ENCODE peak calls at places on chromosomes 3 and 15, in nine cellular contexts. H, Q, A, N, I, K, U, Z and F are unnamed samples. For H3K36me3, the result is how much of the 10 kb centered on the place peaks cover.

GRCh38 chr3:10377148-10377725 is 56.3 kb upstream of the SEC13 start:
- DNase-seq in H (no peak), Q (no peak), A (no peak), N (no peak), I (no peak), K (no peak), U (no peak), Z (no peak), F (no peak)

GRCh38 chr3:37997791-37998370 is 7.3 kb downstream of the VILL start:
- DNase-seq in H (no peak), Q (no peak), A (no peak), N (no peak), I (no peak), K (no peak), U (no peak), Z (no peak), F (peak)

GRCh38 chr3:155535098-155535497 is 209.8 kb downstream of the PLCH1 start:
- DNase-seq in H (no peak), Q (no peak), A (no peak), N (no peak), I (no peak), K (no peak), U (no peak), Z (no peak), F (no peak)

GRCh38 chr3:148884261-148884660 is 19.2 kb downstream of the CPA3 start:
- DNase-seq in H (no peak), Q (no peak), A (peak), N (no peak), I (no peak), K (no peak), U (peak), Z (peak), F (no peak)

GRCh38 chr15:101020945-101021344 is 101.8 kb downstream of the LRRK1 start:
- DNase-seq in H (no peak), Q (no peak), A (no peak), N (no peak), I (no peak), K (no peak), U (no peak), Z (no peak), F (no peak)

GRCh38 chr3:171465768-171466167 is 5.6 kb upstream of the TNIK start:
- DNase-seq in H (no peak), Q (no peak), A (no peak), N (no peak), I (no peak), K (no peak), U (no peak), Z (no peak), F (no peak)

GRCh38 chr3:185473290-185473815 is 25.5 kb downstream of the TMEM41A start:
- DNase-seq in H (no peak), Q (no peak), A (no peak), N (no peak), I (peak), K (no peak), U (peak), Z (no peak), F (no peak)

GRCh38 chr3:127688416-127689265 is 15.9 kb downstream of the ABTB1 start:
- DNase-seq in H (no peak), Q (no peak), A (peak), N (no peak), I (peak), K (peak), U (peak), Z (no peak), F (peak)

GRCh38 chr15:63461230-63461629 is 43.2 kb upstream of the USP3 start:
- DNase-seq in H (no peak), Q (no peak), A (no peak), N (no peak), I (no peak), K (no peak), U (no peak), Z (no peak), F (no peak)

GRCh38 chr15:42385206-42385979 is 26.1 kb downstream of the CAPN3 start:
- DNase-seq in H (peak), Q (peak), A (peak), N (peak), I (peak), K (peak), U (peak), Z (peak), F (no peak)

GRCh38 chr15:35379972-35380371 is 166.0 kb downstream of the DPH6 start:
- DNase-seq in H (no peak), Q (no peak), A (no peak), N (no peak), I (no peak), K (peak), U (no peak), Z (no peak), F (no peak)

GRCh38 chr3:114498779-114499370 is 205.0 kb downstream of the TIGIT start:
- DNase-seq in H (no peak), Q (no peak), A (peak), N (peak), I (peak), K (peak), U (peak), Z (no peak), F (no peak)

GRCh38 chr3:41116851-41117250 is 82.5 kb upstream of the CTNNB1 start:
- DNase-seq in H (no peak), Q (no peak), A (no peak), N (no peak), I (no peak), K (no peak), U (no peak), Z (no peak), F (no peak)

GRCh38 chr3:176867681-176868663 is 329.3 kb downstream of the TBL1XR1 start:
- DNase-seq in H (no peak), Q (peak), A (no peak), N (no peak), I (no peak), K (peak), U (no peak), Z (no peak), F (no peak)

GRCh38 chr3:171358891-171359218 is 101.3 kb downstream of the TNIK start:
- DNase-seq in H (no peak), Q (no peak), A (no peak), N (no peak), I (no peak), K (no peak), U (no peak), Z (no peak), F (no peak)

GRCh38 chr15:83319771-83320170 is 35.3 kb upstream of the BNC1 start:
- DNase-seq in H (no peak), Q (no peak), A (no peak), N (no peak), I (no peak), K (no peak), U (no peak), Z (no peak), F (no peak)

GRCh38 chr3:16447156-16447555 is 66.3 kb downstream of the RFTN1 start:
- DNase-seq in H (no peak), Q (no peak), A (no peak), N (no peak), I (no peak), K (no peak), U (no peak), Z (no peak), F (no peak)

GRCh38 chr3:16448691-16449090 is 64.8 kb downstream of the RFTN1 start:
- DNase-seq in H (no peak), Q (no peak), A (peak), N (no peak), I (peak), K (peak), U (peak), Z (peak), F (peak)

GRCh38 chr3:16452265-16452664 is 61.2 kb downstream of the RFTN1 start:
- DNase-seq in H (no peak), Q (no peak), A (peak), N (no peak), I (peak), K (peak), U (peak), Z (no peak), F (no peak)

GRCh38 chr3:16444344-16444743 is 69.2 kb downstream of the RFTN1 start:
- DNase-seq in H (no peak), Q (no peak), A (no peak), N (no peak), I (no peak), K (no peak), U (no peak), Z (no peak), F (no peak)

DNA sequence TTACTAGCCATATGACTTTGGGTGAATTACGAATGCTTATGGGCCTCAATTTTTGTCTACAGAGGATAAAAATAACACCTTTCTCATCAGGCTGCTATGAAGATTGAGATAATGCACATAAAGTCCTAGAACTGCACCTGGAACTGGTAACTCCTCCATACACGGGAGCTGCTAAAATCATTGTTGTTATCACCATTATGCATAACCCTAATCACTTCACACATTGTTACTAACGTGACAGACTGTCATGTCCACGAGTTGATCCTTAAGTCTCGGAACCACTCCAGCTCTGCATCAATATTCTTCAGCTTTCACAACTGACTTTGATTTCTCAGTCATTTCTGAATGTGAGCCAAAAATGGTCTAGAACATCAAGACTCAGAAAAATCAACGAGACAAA is 64.1 kb downstream of the RFTN1 start:
- DNase-seq in H (no peak), Q (no peak), A (no peak), N (no peak), I (no peak), K (no peak), U (no peak), Z (no peak), F (no peak)
- H3K9ac ChIP-seq in H (no peak), Q (no peak), A (no peak), N (no peak), I (no peak), K (no peak), U (no peak), Z (no peak), F (no peak)

GRCh38 chr3:13359916-13360315 is 60.2 kb downstream of the NUP210 start:
- DNase-seq in H (no peak), Q (no peak), A (no peak), N (no peak), I (no peak), K (no peak), U (no peak), Z (no peak), F (no peak)
- H3K36me3 ChIP-seq in H (under half), Q (under half), A (under half), N (half or more), I (under half), K (under half), U (under half), Z (under half), F (under half)

DNA sequence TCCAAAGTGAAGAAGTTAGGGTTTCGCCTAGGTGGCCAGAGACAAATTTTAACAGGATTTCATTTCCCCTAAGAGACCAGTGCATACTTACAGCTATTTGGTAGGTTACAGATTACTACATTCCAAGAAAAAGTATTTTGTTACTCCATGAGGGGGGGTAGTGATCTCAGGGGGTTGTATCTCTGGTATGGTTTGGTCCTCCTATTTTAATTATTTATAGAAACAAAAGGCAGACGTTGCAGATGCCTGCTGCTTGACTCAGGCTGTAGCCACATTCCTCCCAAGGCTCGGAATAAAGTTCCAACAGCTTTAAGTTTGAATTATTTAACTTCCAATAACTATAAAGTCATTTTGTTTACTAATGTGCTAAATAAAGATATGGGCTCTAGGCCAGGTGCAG is 1.3 kb upstream of the TRIM59 start:
- DNase-seq in H (peak), Q (no peak), A (peak), N (no peak), I (peak), K (peak), U (peak), Z (no peak), F (no peak)
- H3K4me3 ChIP-seq in H (no peak), Q (no peak), A (peak), N (no peak), I (no peak), K (no peak), U (peak), Z (no peak), F (no peak)

GRCh38 chr15:31326729-31327673 is at the start of gene KLF13:
- DNase-seq in H (peak), Q (no peak), A (peak), N (no peak), I (peak), K (peak), U (peak), Z (no peak), F (peak)

GRCh38 chr15:31325976-31326728 is 483 bp upstream of the KLF13 start:
- DNase-seq in H (peak), Q (peak), A (peak), N (peak), I (peak), K (peak), U (peak), Z (peak), F (peak)

GRCh38 chr15:31323627-31324026 is 3.0 kb upstream of the KLF13 start:
- DNase-seq in H (no peak), Q (no peak), A (no peak), N (no peak), I (no peak), K (no peak), U (no peak), Z (no peak), F (peak)

GRCh38 chr15:31324739-31325431 is 1.8 kb upstream of the KLF13 start:
- DNase-seq in H (no peak), Q (no peak), A (no peak), N (no peak), I (no peak), K (no peak), U (no peak), Z (no peak), F (peak)

DNA sequence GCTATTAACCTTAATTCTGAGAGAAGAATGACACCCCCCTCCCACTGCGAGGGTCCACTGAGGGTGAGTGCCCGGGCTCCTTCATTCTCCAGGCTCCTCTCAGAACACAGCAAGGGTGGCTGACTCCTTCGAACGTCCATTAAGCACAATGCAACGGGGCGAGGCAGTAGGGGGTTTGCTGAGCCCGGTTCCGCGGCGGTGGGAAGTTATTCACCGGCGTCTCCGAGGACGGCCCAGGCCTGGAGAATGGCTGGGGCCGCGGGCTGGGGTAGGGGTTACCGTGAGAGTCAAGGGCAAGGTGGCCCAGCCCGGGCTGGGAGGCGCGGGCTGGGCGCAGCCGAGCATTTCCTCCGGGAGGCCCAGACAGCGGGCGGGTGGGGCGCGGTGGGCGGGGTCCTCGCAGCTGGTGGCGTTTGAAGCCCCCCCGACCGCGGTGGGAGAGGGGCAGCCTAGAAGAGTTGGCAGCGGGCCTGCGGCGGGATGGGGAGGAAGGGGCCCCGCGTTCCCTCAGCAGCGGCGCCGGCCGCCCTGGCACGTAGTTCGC is 1.1 kb upstream of the KLF13 start:
- DNase-seq in H (peak), Q (peak), A (peak), N (no peak), I (peak), K (peak), U (peak), Z (no peak), F (peak)
- H3K9ac ChIP-seq in H (peak), Q (peak), A (peak), N (peak), I (peak), K (peak), U (peak), Z (peak), F (peak)

GRCh38 chr3:48960841-48961413 is 29.1 kb upstream of the P4HTM start:
- DNase-seq in H (no peak), Q (no peak), A (peak), N (no peak), I (no peak), K (no peak), U (no peak), Z (no peak), F (no peak)

GRCh38 chr3:48962340-48962739 is 27.7 kb upstream of the P4HTM start:
- DNase-seq in H (no peak), Q (no peak), A (no peak), N (no peak), I (no peak), K (no peak), U (no peak), Z (no peak), F (no peak)

GRCh38 chr3:48966367-48966766 is 23.7 kb upstream of the P4HTM start:
- DNase-seq in H (no peak), Q (peak), A (no peak), N (no peak), I (no peak), K (no peak), U (peak), Z (no peak), F (no peak)

GRCh38 chr3:48962939-48963338 is 27.1 kb upstream of the P4HTM start:
- DNase-seq in H (no peak), Q (no peak), A (no peak), N (no peak), I (no peak), K (no peak), U (no peak), Z (no peak), F (no peak)

GRCh38 chr3:48963591-48963990 is 26.4 kb upstream of the P4HTM start:
- DNase-seq in H (no peak), Q (no peak), A (no peak), N (no peak), I (no peak), K (no peak), U (no peak), Z (no peak), F (no peak)
- H3K36me3 ChIP-seq in H (under half), Q (under half), A (under half), N (half or more), I (under half), K (under half), U (under half), Z (under half), F (under half)

GRCh38 chr3:153055217-153055616 is 106.8 kb upstream of the RAP2B start:
- DNase-seq in H (no peak), Q (peak), A (no peak), N (no peak), I (no peak), K (no peak), U (no peak), Z (no peak), F (no peak)

GRCh38 chr3:153050978-153051377 is 111.0 kb upstream of the RAP2B start:
- DNase-seq in H (no peak), Q (no peak), A (no peak), N (no peak), I (no peak), K (no peak), U (no peak), Z (no peak), F (no peak)

GRCh38 chr3:153055779-153056178 is 106.2 kb upstream of the RAP2B start:
- DNase-seq in H (no peak), Q (no peak), A (no peak), N (no peak), I (no peak), K (no peak), U (no peak), Z (no peak), F (no peak)

GRCh38 chr3:153052096-153052460 is 109.9 kb upstream of the RAP2B start:
- DNase-seq in H (no peak), Q (peak), A (peak), N (no peak), I (peak), K (peak), U (peak), Z (peak), F (no peak)

DNA sequence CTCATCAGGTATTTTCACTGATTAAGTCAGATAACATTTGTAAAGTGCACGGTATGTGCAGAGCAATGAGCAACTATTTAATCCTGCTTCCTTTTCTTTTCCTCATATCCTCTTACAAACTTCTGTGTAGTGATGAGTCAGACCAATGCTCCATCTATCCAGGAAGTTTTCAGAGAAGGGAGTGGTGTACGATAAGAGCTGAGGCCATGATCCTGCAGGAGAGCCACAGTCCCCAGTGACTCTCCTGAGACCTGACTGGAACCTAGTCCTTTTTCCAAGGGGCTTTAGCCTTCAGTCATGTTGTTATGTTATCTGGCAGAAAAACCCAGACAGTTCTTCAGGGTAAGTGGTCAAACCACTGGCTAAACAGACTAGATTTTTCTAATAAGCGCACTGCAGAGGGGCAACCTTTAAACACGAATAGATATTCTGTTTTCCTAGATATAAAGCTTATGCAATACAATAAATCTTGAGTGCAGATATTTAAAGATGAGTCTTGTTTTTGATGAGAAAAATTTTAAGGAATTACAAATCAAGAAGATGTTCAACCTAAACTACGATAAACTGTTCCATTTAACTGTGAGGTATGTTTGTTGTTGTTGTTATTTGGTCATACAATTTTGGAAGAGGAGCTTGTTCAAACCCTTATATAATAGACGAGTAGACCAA is 110.5 kb upstream of the RAP2B start:
- DNase-seq in H (no peak), Q (no peak), A (peak), N (no peak), I (peak), K (peak), U (peak), Z (peak), F (no peak)
- H3K4me3 ChIP-seq in H (peak), Q (no peak), A (peak), N (no peak), I (no peak), K (peak), U (no peak), Z (no peak), F (no peak)

DNA sequence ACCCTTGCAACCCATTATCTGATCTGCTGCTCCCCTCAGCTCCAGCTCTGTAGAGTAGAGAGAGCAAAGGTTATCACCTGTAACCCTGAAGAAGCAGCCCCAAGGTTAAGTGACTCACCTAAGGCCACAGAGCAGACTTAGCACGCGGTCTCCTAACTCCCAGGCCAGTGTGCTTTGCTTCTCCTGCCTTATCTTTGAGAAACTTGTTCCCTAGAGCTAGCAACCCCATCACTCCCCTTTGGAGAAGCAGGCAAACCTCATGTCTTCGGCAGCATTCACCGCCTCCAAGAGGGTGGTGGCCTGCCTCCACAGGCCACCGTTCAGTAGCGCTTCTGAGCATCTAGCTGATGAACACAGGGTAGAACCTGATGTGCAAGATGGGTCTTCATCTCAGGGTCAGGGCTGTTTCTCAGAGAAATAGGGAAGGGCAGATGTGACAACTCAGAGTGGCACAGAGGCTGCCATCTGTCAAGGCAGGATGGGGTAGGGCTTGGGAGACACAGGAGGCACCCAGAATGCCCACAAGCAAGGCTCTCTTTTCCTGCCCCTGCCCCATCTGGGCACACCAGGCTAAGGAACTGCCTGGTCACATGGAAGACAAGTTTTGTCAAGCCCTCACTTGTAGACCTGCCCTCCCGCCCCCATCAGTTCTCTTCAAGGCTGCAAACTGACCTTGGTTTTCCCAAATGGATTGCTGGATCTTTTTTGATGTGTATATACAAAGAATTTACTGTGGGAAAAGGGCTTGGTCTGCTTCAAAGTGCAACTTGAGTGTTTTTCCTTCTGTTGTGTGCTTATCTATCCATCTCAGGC is 34.9 kb upstream of the CLK3 start:
- DNase-seq in H (no peak), Q (no peak), A (no peak), N (no peak), I (no peak), K (no peak), U (no peak), Z (peak), F (no peak)
- H3K9ac ChIP-seq in H (no peak), Q (no peak), A (no peak), N (no peak), I (no peak), K (no peak), U (no peak), Z (no peak), F (no peak)